ENCODE peak calls at places on chromosomes 5 and 9, in eight cellular contexts. W is neural crest cell, K is astrocyte, X is tibial nerve, G is foreskin fibroblast, E is kidney, Q is sigmoid colon, H is NB4. A is an unnamed sample.

GRCh38 chr9:69936427-69936826 is 107.2 kb upstream of the MAMDC2 start:
- DNase-seq in G (peak; percentile 73), K (peak; percentile 60), Q (no peak), E (no peak), X (no peak), W (no peak), H (no peak), A (no peak)

GRCh38 chr5:167982-168660 is 23.2 kb upstream of the LRRC14B start:
- DNase-seq in G (peak; percentile 98), E (no peak), X (no peak), Q (peak; percentile 62), K (peak; percentile 98), H (no peak), W (no peak), A (peak; percentile 77)

GRCh38 chr9:121667214-121667613 is 15.8 kb downstream of the DAB2IP start:
- DNase-seq in E (no peak), Q (no peak), K (no peak), X (no peak), H (no peak), W (no peak), G (no peak), A (no peak)

GRCh38 chr5:58188287-58188651 is 271.6 kb downstream of the PLK2 start:
- DNase-seq in G (peak; percentile 83), W (no peak), K (peak; percentile 87), E (no peak), X (no peak), H (no peak), Q (no peak), A (no peak)

GRCh38 chr9:74777136-74777879 is 110.4 kb downstream of the TRPM6 start:
- DNase-seq in E (no peak), H (peak; percentile 49), K (peak; percentile 13), Q (peak; percentile 76), G (peak; percentile 82), W (peak; percentile 73), X (peak; percentile 52), A (no peak)

GRCh38 chr5:3056901-3057300 is 305.4 kb upstream of the IRX2 start:
- DNase-seq in K (no peak), G (no peak), X (no peak), E (no peak), Q (no peak), W (no peak), H (no peak), A (no peak)

GRCh38 chr5:65480306-65480865 is 1.3 kb downstream of the ADAMTS6 start:
- DNase-seq in Q (peak; percentile 96), E (peak; percentile 76), H (peak; percentile 15), K (peak; percentile 81), W (no peak), G (peak; percentile 92), X (peak; percentile 61), A (no peak)

GRCh38 chr5:127838661-127839060 is 135.5 kb downstream of the CCDC192 start:
- DNase-seq in K (no peak), G (peak; percentile 69), H (peak; percentile 63), Q (no peak), W (no peak), X (no peak), E (no peak), A (no peak)

GRCh38 chr5:71907001-71907564 is 188.0 kb downstream of the CARTPT start:
- DNase-seq in W (no peak), H (no peak), E (no peak), X (no peak), G (no peak), Q (no peak), K (no peak), A (no peak)

GRCh38 chr5:35087971-35088370 is 40.2 kb upstream of the AGXT2 start:
- DNase-seq in K (peak; percentile 42), W (no peak), X (no peak), G (peak; percentile 70), H (no peak), Q (no peak), E (no peak), A (no peak)

GRCh38 chr5:4523038-4523437 is 617.1 kb upstream of the ADAMTS16 start:
- DNase-seq in W (no peak), G (no peak), E (no peak), Q (no peak), X (no peak), H (no peak), K (no peak), A (no peak)

GRCh38 chr5:77906806-77907205 is 130.7 kb upstream of the TBCA start:
- DNase-seq in G (peak; percentile 16), H (no peak), K (peak; percentile 21), E (no peak), X (no peak), Q (no peak), W (no peak), A (no peak)

GRCh38 chr5:8577792-8578191 is 708.8 kb downstream of the MTRR start:
- DNase-seq in G (peak; percentile 23), X (no peak), Q (no peak), E (no peak), K (no peak), H (no peak), W (no peak), A (no peak)

GRCh38 chr9:93119953-93120845 is 13.9 kb downstream of the NINJ1 start:
- DNase-seq in E (peak; percentile 97), G (peak; percentile 82), H (peak; percentile 98), Q (peak; percentile 98), K (peak; percentile 91), W (no peak), X (peak; percentile 86), A (peak; percentile 87)

GRCh38 chr5:36457511-36458260 is 148.7 kb upstream of the SLC1A3 start:
- DNase-seq in H (no peak), W (no peak), X (no peak), Q (no peak), G (no peak), E (no peak), K (peak; percentile 88), A (no peak)

GRCh38 chr9:123335227-123335985 is 20.6 kb upstream of the CRB2 start:
- DNase-seq in X (no peak), K (peak; percentile 72), H (no peak), G (peak; percentile 86), Q (no peak), W (no peak), E (no peak), A (no peak)

GRCh38 chr9:90872835-90873294 is 71.2 kb downstream of the SYK start:
- DNase-seq in X (no peak), H (no peak), K (no peak), E (no peak), G (no peak), Q (no peak), W (no peak), A (no peak)

GRCh38 chr9:92187989-92188714 is 72.9 kb upstream of the SPTLC1 start:
- DNase-seq in X (no peak), G (no peak), Q (no peak), H (no peak), E (no peak), K (peak; percentile 6), W (no peak), A (no peak)

GRCh38 chr5:43019293-43019614 is 20.9 kb downstream of the ANXA2R start:
- DNase-seq in X (no peak), Q (no peak), W (no peak), K (no peak), H (no peak), E (no peak), G (no peak), A (no peak)

DNA sequence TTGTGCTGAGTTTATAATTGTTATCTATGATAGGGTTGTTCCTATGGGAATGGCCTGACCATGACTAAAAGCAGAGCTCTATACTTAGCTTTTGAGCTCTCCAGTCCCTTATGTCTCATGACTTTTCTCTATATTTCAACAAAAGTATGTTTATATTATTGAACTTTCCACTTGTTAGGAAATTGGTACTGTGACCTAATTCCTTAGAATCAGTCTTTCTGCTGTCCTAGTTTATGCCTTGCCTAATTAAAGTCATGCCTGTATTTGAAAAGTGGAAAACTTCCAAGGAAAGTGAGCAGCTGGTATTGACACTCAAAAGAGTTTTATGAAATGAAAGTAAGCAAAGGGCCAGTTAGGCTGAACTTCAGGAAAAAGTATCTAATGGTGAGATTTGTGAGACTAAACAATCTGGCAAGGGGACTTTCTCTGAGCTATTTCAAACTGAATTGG is 68.6 kb downstream of the XRCC4 start:
- DNase-seq in W (no peak), E (no peak), G (peak; percentile 27), Q (no peak), X (no peak), H (no peak), K (no peak), A (no peak)
- TF ChIP-seq CTCF in W (no peak), E (no peak), G (no peak), Q (no peak), X (no peak), H (no peak), K (no peak), A (no peak)

DNA sequence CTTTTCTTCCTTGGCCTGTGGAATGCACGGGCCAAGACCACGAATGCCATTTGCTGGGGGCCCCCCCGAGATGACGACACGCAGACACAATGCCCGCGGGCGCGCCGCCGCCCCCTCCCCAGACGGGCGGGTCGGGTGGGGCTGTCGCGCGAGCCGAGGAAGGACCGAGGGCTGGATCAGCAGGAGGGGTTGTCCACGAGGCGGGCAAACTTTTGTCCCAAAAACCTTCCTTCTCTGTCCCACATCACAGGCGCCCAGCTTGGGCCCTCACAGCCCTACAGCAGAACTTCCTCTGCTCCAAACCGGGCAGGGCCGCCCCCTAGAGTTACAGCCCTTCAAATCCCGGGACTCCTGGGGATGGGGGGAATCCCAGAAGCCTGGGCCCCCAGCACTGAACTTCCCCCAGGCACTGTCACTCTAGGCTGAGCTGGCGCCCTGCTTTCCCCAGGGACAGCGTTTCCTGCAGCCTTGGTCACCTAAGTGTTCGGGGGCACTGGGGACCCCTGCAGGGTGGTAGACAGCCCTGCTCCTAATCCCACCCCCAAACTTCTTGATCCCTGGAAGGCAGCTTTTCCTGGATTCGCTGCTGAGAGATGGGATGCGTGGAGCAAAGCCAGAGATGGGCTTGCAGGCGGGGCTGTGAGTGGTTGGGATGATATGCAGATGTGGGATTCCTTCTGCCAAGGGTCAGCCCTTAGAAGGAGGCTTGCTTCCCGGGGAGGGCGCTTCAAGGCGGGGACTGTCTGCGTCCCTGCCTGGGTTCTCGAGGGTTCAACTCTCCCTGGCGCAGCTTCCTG is 980 bp downstream of the COL5A1 start:
- DNase-seq in K (peak; percentile 75), X (peak; percentile 71), Q (peak; percentile 94), E (peak; percentile 87), G (peak; percentile 94), W (peak; percentile 14), H (no peak), A (no peak)
- TF ChIP-seq CTCF in K (no peak), X (peak; percentile 41), Q (no peak), E (no peak), G (peak; percentile 43), W (no peak), H (no peak), A (peak; percentile 78)

DNA sequence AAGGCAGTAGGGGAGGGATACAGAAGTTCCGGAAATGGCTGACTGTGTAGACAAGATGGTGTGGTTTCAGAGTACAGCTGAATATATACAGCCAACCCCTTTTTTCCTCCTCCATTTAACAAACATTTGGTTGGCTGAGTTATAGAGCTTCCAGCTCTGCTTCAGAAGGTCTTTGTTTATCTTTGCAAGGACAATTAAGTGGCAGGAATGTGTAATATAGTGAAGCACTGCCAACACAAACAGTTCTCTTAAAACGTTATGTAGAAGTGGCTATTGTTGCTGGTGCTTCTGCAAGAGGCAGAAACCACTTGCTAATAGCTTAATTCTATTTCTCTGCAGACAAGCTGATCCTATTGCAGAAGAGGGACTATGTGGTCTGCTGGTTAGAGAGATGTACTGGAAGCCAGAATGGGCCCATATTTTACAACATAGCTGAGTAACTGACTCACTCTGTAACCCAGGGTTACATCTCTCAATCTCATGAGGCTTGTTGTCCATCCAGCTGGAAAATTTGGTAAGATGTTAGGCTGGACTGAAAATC is 62.7 kb upstream of the OSMR start:
- DNase-seq in H (peak; percentile 43), K (peak; percentile 100), G (peak; percentile 95), E (no peak), Q (no peak), W (no peak), X (no peak), A (no peak)
- TF ChIP-seq CTCF in H (no peak), K (no peak), G (no peak), E (no peak), Q (no peak), W (no peak), X (no peak), A (peak; percentile 65)

GRCh38 chr5:9624196-9624947 is 5.8 kb downstream of the TAS2R1 start:
- DNase-seq in E (no peak), K (peak; percentile 69), W (no peak), Q (no peak), H (no peak), G (no peak), X (no peak), A (no peak)
- TF ChIP-seq CTCF in E (no peak), K (no peak), W (no peak), Q (no peak), H (no peak), G (no peak), X (no peak), A (no peak)